ENCODE peak calls at places on chromosomes 3 and 15, in five cellular contexts. One of them, this sample, is unnamed.

GRCh38 chr15:89141885-89142284 is 53.6 kb downstream of the ABHD2 start:
- DNase-seq in endothelial cell: no peak
- DNase-seq in ovary: no peak
- DNase-seq in heart left ventricle: no peak
- DNase-seq in activated CD8-positive, alpha-beta T cell treated with anti-CD3 and anti-CD28 coated beads for 36 hours: no peak
- DNase-seq in this sample: no peak

GRCh38 chr15:44009056-44009455 is 182.3 kb downstream of the WDR76 start:
- DNase-seq in endothelial cell: no peak
- DNase-seq in ovary: no peak
- DNase-seq in heart left ventricle: no peak
- DNase-seq in activated CD8-positive, alpha-beta T cell treated with anti-CD3 and anti-CD28 coated beads for 36 hours: no peak
- DNase-seq in this sample: no peak

GRCh38 chr15:62392411-62392810 is 227.3 kb upstream of the C2CD4B start:
- DNase-seq in endothelial cell: peak
- DNase-seq in ovary: no peak
- DNase-seq in heart left ventricle: peak
- DNase-seq in activated CD8-positive, alpha-beta T cell treated with anti-CD3 and anti-CD28 coated beads for 36 hours: peak
- DNase-seq in this sample: no peak

GRCh38 chr3:111484666-111485065 is 57.3 kb upstream of the CD96 start:
- DNase-seq in endothelial cell: no peak
- DNase-seq in ovary: no peak
- DNase-seq in heart left ventricle: no peak
- DNase-seq in activated CD8-positive, alpha-beta T cell treated with anti-CD3 and anti-CD28 coated beads for 36 hours: no peak
- DNase-seq in this sample: no peak

GRCh38 chr15:77633913-77634265 is 1.2 kb upstream of the LINGO1 start:
- DNase-seq in endothelial cell: no peak
- DNase-seq in ovary: no peak
- DNase-seq in heart left ventricle: no peak
- DNase-seq in activated CD8-positive, alpha-beta T cell treated with anti-CD3 and anti-CD28 coated beads for 36 hours: no peak
- DNase-seq in this sample: no peak

GRCh38 chr3:197801801-197802504 is 10.9 kb downstream of the LRCH3 start:
- DNase-seq in endothelial cell: no peak
- DNase-seq in ovary: no peak
- DNase-seq in heart left ventricle: no peak
- DNase-seq in activated CD8-positive, alpha-beta T cell treated with anti-CD3 and anti-CD28 coated beads for 36 hours: peak
- DNase-seq in this sample: no peak

GRCh38 chr15:91694131-91694828 is 159.2 kb upstream of the SLCO3A1 start:
- DNase-seq in endothelial cell: no peak
- DNase-seq in ovary: no peak
- DNase-seq in heart left ventricle: peak
- DNase-seq in activated CD8-positive, alpha-beta T cell treated with anti-CD3 and anti-CD28 coated beads for 36 hours: no peak
- DNase-seq in this sample: no peak

GRCh38 chr3:30858894-30859389 is 35.5 kb downstream of the GADL1 start:
- DNase-seq in endothelial cell: no peak
- DNase-seq in ovary: no peak
- DNase-seq in heart left ventricle: no peak
- DNase-seq in activated CD8-positive, alpha-beta T cell treated with anti-CD3 and anti-CD28 coated beads for 36 hours: no peak
- DNase-seq in this sample: no peak

GRCh38 chr3:102571030-102571429 is 136.2 kb downstream of the ZPLD1 start:
- DNase-seq in endothelial cell: no peak
- DNase-seq in ovary: no peak
- DNase-seq in heart left ventricle: no peak
- DNase-seq in activated CD8-positive, alpha-beta T cell treated with anti-CD3 and anti-CD28 coated beads for 36 hours: no peak
- DNase-seq in this sample: no peak

GRCh38 chr15:32936283-32936918 is 218.6 kb downstream of the GREM1 start:
- DNase-seq in endothelial cell: no peak
- DNase-seq in ovary: no peak
- DNase-seq in heart left ventricle: no peak
- DNase-seq in activated CD8-positive, alpha-beta T cell treated with anti-CD3 and anti-CD28 coated beads for 36 hours: no peak
- DNase-seq in this sample: no peak

GRCh38 chr3:57026918-57027317 is 33.5 kb upstream of the SPATA12 start:
- DNase-seq in endothelial cell: no peak
- DNase-seq in ovary: no peak
- DNase-seq in heart left ventricle: no peak
- DNase-seq in activated CD8-positive, alpha-beta T cell treated with anti-CD3 and anti-CD28 coated beads for 36 hours: no peak
- DNase-seq in this sample: no peak

GRCh38 chr15:68507447-68507846 is 71.3 kb upstream of the CORO2B start:
- DNase-seq in endothelial cell: no peak
- DNase-seq in ovary: no peak
- DNase-seq in heart left ventricle: no peak
- DNase-seq in activated CD8-positive, alpha-beta T cell treated with anti-CD3 and anti-CD28 coated beads for 36 hours: no peak
- DNase-seq in this sample: no peak

GRCh38 chr3:108383306-108383705 is 87.0 kb downstream of the HHLA2 start:
- DNase-seq in endothelial cell: no peak
- DNase-seq in ovary: no peak
- DNase-seq in heart left ventricle: no peak
- DNase-seq in activated CD8-positive, alpha-beta T cell treated with anti-CD3 and anti-CD28 coated beads for 36 hours: no peak
- DNase-seq in this sample: no peak

GRCh38 chr3:49399467-49399866 is 12.3 kb downstream of the RHOA start:
- DNase-seq in endothelial cell: no peak
- DNase-seq in ovary: no peak
- DNase-seq in heart left ventricle: no peak
- DNase-seq in activated CD8-positive, alpha-beta T cell treated with anti-CD3 and anti-CD28 coated beads for 36 hours: no peak
- DNase-seq in this sample: no peak

GRCh38 chr3:31680072-31680870 is 147.5 kb downstream of the STT3B start:
- DNase-seq in endothelial cell: no peak
- DNase-seq in ovary: no peak
- DNase-seq in heart left ventricle: no peak
- DNase-seq in activated CD8-positive, alpha-beta T cell treated with anti-CD3 and anti-CD28 coated beads for 36 hours: no peak
- DNase-seq in this sample: peak

GRCh38 chr3:80285370-80285769 is 517.6 kb upstream of the ROBO1 start:
- DNase-seq in endothelial cell: no peak
- DNase-seq in ovary: no peak
- DNase-seq in heart left ventricle: no peak
- DNase-seq in activated CD8-positive, alpha-beta T cell treated with anti-CD3 and anti-CD28 coated beads for 36 hours: no peak
- DNase-seq in this sample: no peak

GRCh38 chr3:183444748-183445147 is 16.3 kb upstream of the MCF2L2 start:
- DNase-seq in endothelial cell: no peak
- DNase-seq in ovary: no peak
- DNase-seq in heart left ventricle: no peak
- DNase-seq in activated CD8-positive, alpha-beta T cell treated with anti-CD3 and anti-CD28 coated beads for 36 hours: no peak
- DNase-seq in this sample: no peak

GRCh38 chr3:112718516-112718915 is 77.6 kb upstream of the CCDC80 start:
- DNase-seq in endothelial cell: no peak
- DNase-seq in ovary: no peak
- DNase-seq in heart left ventricle: no peak
- DNase-seq in activated CD8-positive, alpha-beta T cell treated with anti-CD3 and anti-CD28 coated beads for 36 hours: no peak
- DNase-seq in this sample: no peak

DNA sequence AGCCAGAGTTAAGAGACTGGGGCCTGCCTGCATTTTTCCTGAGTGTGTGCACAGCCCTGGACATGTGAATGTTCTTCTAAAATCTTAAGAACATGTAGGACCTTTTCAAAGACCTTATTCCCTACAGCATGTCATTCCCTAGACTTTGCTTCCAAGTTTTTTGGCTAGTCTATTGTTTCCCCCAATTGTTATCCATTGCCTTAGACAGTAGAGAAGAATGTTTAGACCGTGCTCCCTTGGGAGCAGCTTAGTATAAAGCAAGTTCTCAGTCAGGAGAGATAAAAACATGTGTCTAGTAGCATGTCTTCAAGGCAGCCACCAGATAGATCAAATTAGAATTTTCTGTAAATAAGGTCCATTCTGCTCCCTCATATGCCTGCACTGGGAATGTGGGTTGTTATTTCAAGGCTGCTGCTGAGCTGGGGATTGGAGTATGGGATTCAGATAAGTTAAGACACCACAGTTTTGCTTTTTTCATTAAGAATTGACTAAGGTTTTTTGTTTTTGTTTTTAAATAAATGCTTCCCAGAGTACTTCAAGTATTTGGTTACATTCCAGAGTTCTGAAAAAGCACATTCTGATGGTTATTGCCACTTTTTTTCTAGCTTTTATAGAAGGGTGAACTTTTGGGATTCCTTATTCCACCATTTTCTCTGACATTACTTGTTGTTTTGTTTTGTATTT is 246.7 kb downstream of the RORA start:
- DNase-seq in endothelial cell: no peak
- DNase-seq in ovary: no peak
- DNase-seq in heart left ventricle: no peak
- DNase-seq in activated CD8-positive, alpha-beta T cell treated with anti-CD3 and anti-CD28 coated beads for 36 hours: no peak
- DNase-seq in this sample: no peak
- TF ChIP-seq CTCF in endothelial cell: no peak
- TF ChIP-seq CTCF in ovary: no peak
- TF ChIP-seq CTCF in heart left ventricle: no peak
- TF ChIP-seq CTCF in activated CD8-positive, alpha-beta T cell treated with anti-CD3 and anti-CD28 coated beads for 36 hours: no peak
- TF ChIP-seq CTCF in this sample: no peak

DNA sequence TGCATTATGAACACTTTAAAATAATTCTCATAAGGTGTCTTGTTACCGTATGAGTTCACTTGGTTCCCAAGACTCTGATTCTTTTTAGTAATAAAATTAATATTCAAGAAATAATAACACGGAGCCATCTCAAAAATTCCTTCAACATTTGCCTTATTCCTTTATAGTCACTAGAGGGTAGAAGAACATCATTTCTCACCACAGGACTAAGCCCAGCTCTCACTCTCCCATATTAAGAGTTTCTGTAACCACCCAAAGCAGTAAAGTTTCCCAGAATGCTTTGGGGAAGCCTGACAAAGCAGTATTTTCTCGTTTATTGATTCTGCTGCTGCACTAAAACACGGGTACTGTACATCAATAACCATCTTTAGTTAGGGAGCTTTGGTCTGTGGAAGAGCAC is 114.9 kb downstream of the MCTP2 start:
- DNase-seq in endothelial cell: no peak
- DNase-seq in ovary: no peak
- DNase-seq in heart left ventricle: no peak
- DNase-seq in activated CD8-positive, alpha-beta T cell treated with anti-CD3 and anti-CD28 coated beads for 36 hours: no peak
- DNase-seq in this sample: no peak
- TF ChIP-seq CTCF in endothelial cell: no peak
- TF ChIP-seq CTCF in ovary: peak
- TF ChIP-seq CTCF in heart left ventricle: no peak
- TF ChIP-seq CTCF in activated CD8-positive, alpha-beta T cell treated with anti-CD3 and anti-CD28 coated beads for 36 hours: no peak
- TF ChIP-seq CTCF in this sample: no peak

DNA sequence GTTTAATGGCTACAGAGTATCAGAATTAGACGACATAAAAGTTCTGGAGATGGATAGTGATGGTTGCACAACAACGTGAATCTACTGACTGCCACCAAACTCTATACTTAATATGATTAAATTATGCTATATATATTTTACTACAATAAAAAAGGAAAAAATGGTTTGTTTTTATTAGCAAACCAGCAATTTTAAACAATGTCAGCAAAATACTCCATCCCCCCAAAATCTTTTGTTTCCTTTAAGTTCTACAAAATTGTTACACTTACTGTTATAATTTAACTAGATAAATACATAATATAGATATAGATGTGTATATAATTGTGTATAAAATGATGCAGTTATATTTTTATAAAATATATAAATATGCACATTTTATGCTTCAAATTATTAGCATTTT is 710.8 kb upstream of the UBE2E2 start:
- DNase-seq in endothelial cell: no peak
- DNase-seq in ovary: no peak
- DNase-seq in heart left ventricle: no peak
- DNase-seq in activated CD8-positive, alpha-beta T cell treated with anti-CD3 and anti-CD28 coated beads for 36 hours: no peak
- DNase-seq in this sample: no peak
- TF ChIP-seq CTCF in endothelial cell: no peak
- TF ChIP-seq CTCF in ovary: no peak
- TF ChIP-seq CTCF in heart left ventricle: no peak
- TF ChIP-seq CTCF in activated CD8-positive, alpha-beta T cell treated with anti-CD3 and anti-CD28 coated beads for 36 hours: no peak
- TF ChIP-seq CTCF in this sample: no peak

GRCh38 chr15:64825431-64826294 is at the start of gene PIF1:
- DNase-seq in endothelial cell: peak
- DNase-seq in ovary: peak
- DNase-seq in heart left ventricle: peak
- DNase-seq in activated CD8-positive, alpha-beta T cell treated with anti-CD3 and anti-CD28 coated beads for 36 hours: peak
- DNase-seq in this sample: peak
- TF ChIP-seq CTCF in endothelial cell: no peak
- TF ChIP-seq CTCF in ovary: no peak
- TF ChIP-seq CTCF in heart left ventricle: no peak
- TF ChIP-seq CTCF in activated CD8-positive, alpha-beta T cell treated with anti-CD3 and anti-CD28 coated beads for 36 hours: no peak
- TF ChIP-seq CTCF in this sample: no peak

GRCh38 chr15:75363786-75364185 is 4.6 kb downstream of the MAN2C1 start:
- DNase-seq in endothelial cell: no peak
- DNase-seq in ovary: no peak
- DNase-seq in heart left ventricle: no peak
- DNase-seq in activated CD8-positive, alpha-beta T cell treated with anti-CD3 and anti-CD28 coated beads for 36 hours: no peak
- DNase-seq in this sample: no peak

GRCh38 chr15:75360856-75361255 is 7.6 kb downstream of the MAN2C1 start:
- DNase-seq in endothelial cell: no peak
- DNase-seq in ovary: no peak
- DNase-seq in heart left ventricle: no peak
- DNase-seq in activated CD8-positive, alpha-beta T cell treated with anti-CD3 and anti-CD28 coated beads for 36 hours: no peak
- DNase-seq in this sample: no peak

GRCh38 chr15:75361989-75362641 is 6.3 kb downstream of the MAN2C1 start:
- DNase-seq in endothelial cell: no peak
- DNase-seq in ovary: no peak
- DNase-seq in heart left ventricle: no peak
- DNase-seq in activated CD8-positive, alpha-beta T cell treated with anti-CD3 and anti-CD28 coated beads for 36 hours: no peak
- DNase-seq in this sample: no peak

GRCh38 chr15:75361361-75361988 is 6.9 kb downstream of the MAN2C1 start:
- DNase-seq in endothelial cell: no peak
- DNase-seq in ovary: no peak
- DNase-seq in heart left ventricle: no peak
- DNase-seq in activated CD8-positive, alpha-beta T cell treated with anti-CD3 and anti-CD28 coated beads for 36 hours: no peak
- DNase-seq in this sample: no peak

GRCh38 chr15:75362642-75363249 is 5.7 kb downstream of the MAN2C1 start:
- DNase-seq in endothelial cell: no peak
- DNase-seq in ovary: no peak
- DNase-seq in heart left ventricle: no peak
- DNase-seq in activated CD8-positive, alpha-beta T cell treated with anti-CD3 and anti-CD28 coated beads for 36 hours: no peak
- DNase-seq in this sample: no peak
- TF ChIP-seq CTCF in endothelial cell: no peak
- TF ChIP-seq CTCF in ovary: no peak
- TF ChIP-seq CTCF in heart left ventricle: no peak
- TF ChIP-seq CTCF in activated CD8-positive, alpha-beta T cell treated with anti-CD3 and anti-CD28 coated beads for 36 hours: no peak
- TF ChIP-seq CTCF in this sample: no peak

GRCh38 chr15:71125831-71126453 is 10.7 kb downstream of the THSD4 start:
- DNase-seq in endothelial cell: peak
- DNase-seq in ovary: no peak
- DNase-seq in heart left ventricle: no peak
- DNase-seq in activated CD8-positive, alpha-beta T cell treated with anti-CD3 and anti-CD28 coated beads for 36 hours: no peak
- DNase-seq in this sample: no peak
- TF ChIP-seq CTCF in endothelial cell: peak
- TF ChIP-seq CTCF in ovary: no peak
- TF ChIP-seq CTCF in heart left ventricle: no peak
- TF ChIP-seq CTCF in activated CD8-positive, alpha-beta T cell treated with anti-CD3 and anti-CD28 coated beads for 36 hours: no peak
- TF ChIP-seq CTCF in this sample: peak

GRCh38 chr3:38843898-38844297 is 27.9 kb upstream of the SCN10A start:
- DNase-seq in endothelial cell: peak
- DNase-seq in ovary: no peak
- DNase-seq in heart left ventricle: no peak
- DNase-seq in activated CD8-positive, alpha-beta T cell treated with anti-CD3 and anti-CD28 coated beads for 36 hours: peak
- DNase-seq in this sample: no peak

GRCh38 chr3:38842266-38842965 is 26.4 kb upstream of the SCN10A start:
- DNase-seq in endothelial cell: no peak
- DNase-seq in ovary: no peak
- DNase-seq in heart left ventricle: no peak
- DNase-seq in activated CD8-positive, alpha-beta T cell treated with anti-CD3 and anti-CD28 coated beads for 36 hours: no peak
- DNase-seq in this sample: no peak

GRCh38 chr3:38837358-38837757 is 21.3 kb upstream of the SCN10A start:
- DNase-seq in endothelial cell: no peak
- DNase-seq in ovary: no peak
- DNase-seq in heart left ventricle: no peak
- DNase-seq in activated CD8-positive, alpha-beta T cell treated with anti-CD3 and anti-CD28 coated beads for 36 hours: no peak
- DNase-seq in this sample: no peak

GRCh38 chr3:38836561-38836960 is 20.5 kb upstream of the SCN10A start:
- DNase-seq in endothelial cell: no peak
- DNase-seq in ovary: no peak
- DNase-seq in heart left ventricle: no peak
- DNase-seq in activated CD8-positive, alpha-beta T cell treated with anti-CD3 and anti-CD28 coated beads for 36 hours: no peak
- DNase-seq in this sample: no peak

GRCh38 chr3:38840987-38841386 is 25.0 kb upstream of the SCN10A start:
- DNase-seq in endothelial cell: no peak
- DNase-seq in ovary: no peak
- DNase-seq in heart left ventricle: no peak
- DNase-seq in activated CD8-positive, alpha-beta T cell treated with anti-CD3 and anti-CD28 coated beads for 36 hours: no peak
- DNase-seq in this sample: no peak
- TF ChIP-seq CTCF in endothelial cell: no peak
- TF ChIP-seq CTCF in ovary: no peak
- TF ChIP-seq CTCF in heart left ventricle: peak
- TF ChIP-seq CTCF in activated CD8-positive, alpha-beta T cell treated with anti-CD3 and anti-CD28 coated beads for 36 hours: no peak
- TF ChIP-seq CTCF in this sample: peak